ENCODE peak calls at places on chromosomes 12 and 14, in four cellular contexts. One of them, this sample, is unnamed.

GRCh38 chr12:132807295-132808222 is 21.1 kb downstream of the GOLGA3 start:
- DNase-seq in CD4-positive, alpha-beta T cell: no peak
- DNase-seq in activated T-helper 1 cell treated with anti-CD3 and anti-CD28 coated beads, Interleukin-2, amount 50 U/mL, for 16 hours: no peak
- DNase-seq in stimulated activated CD4-positive, alpha-beta T cell treated with anti-CD3 and anti-CD28 coated beads, Interleukin-2, amount 100 ng/mL, for 24 hours: no peak
- DNase-seq in this sample: no peak

GRCh38 chr12:52044284-52044983 is 6.8 kb upstream of the NR4A1 start:
- DNase-seq in CD4-positive, alpha-beta T cell: no peak
- DNase-seq in activated T-helper 1 cell treated with anti-CD3 and anti-CD28 coated beads, Interleukin-2, amount 50 U/mL, for 16 hours: no peak
- DNase-seq in stimulated activated CD4-positive, alpha-beta T cell treated with anti-CD3 and anti-CD28 coated beads, Interleukin-2, amount 100 ng/mL, for 24 hours: no peak
- DNase-seq in this sample: no peak

GRCh38 chr12:64039285-64039871 is 182.7 kb downstream of the KICS2 start:
- DNase-seq in CD4-positive, alpha-beta T cell: no peak
- DNase-seq in activated T-helper 1 cell treated with anti-CD3 and anti-CD28 coated beads, Interleukin-2, amount 50 U/mL, for 16 hours: no peak
- DNase-seq in stimulated activated CD4-positive, alpha-beta T cell treated with anti-CD3 and anti-CD28 coated beads, Interleukin-2, amount 100 ng/mL, for 24 hours: no peak
- DNase-seq in this sample: no peak

GRCh38 chr14:75068294-75069020 is 984 bp upstream of the ZC2HC1C start:
- DNase-seq in CD4-positive, alpha-beta T cell: no peak
- DNase-seq in activated T-helper 1 cell treated with anti-CD3 and anti-CD28 coated beads, Interleukin-2, amount 50 U/mL, for 16 hours: no peak
- DNase-seq in stimulated activated CD4-positive, alpha-beta T cell treated with anti-CD3 and anti-CD28 coated beads, Interleukin-2, amount 100 ng/mL, for 24 hours: no peak
- DNase-seq in this sample: no peak

GRCh38 chr12:100404769-100405407 is 48.0 kb downstream of the SLC17A8 start:
- DNase-seq in CD4-positive, alpha-beta T cell: no peak
- DNase-seq in activated T-helper 1 cell treated with anti-CD3 and anti-CD28 coated beads, Interleukin-2, amount 50 U/mL, for 16 hours: no peak
- DNase-seq in stimulated activated CD4-positive, alpha-beta T cell treated with anti-CD3 and anti-CD28 coated beads, Interleukin-2, amount 100 ng/mL, for 24 hours: peak; percentile 34
- DNase-seq in this sample: peak; percentile 9

GRCh38 chr14:103315368-103315911 is 18.6 kb upstream of the EIF5 start:
- DNase-seq in CD4-positive, alpha-beta T cell: no peak
- DNase-seq in activated T-helper 1 cell treated with anti-CD3 and anti-CD28 coated beads, Interleukin-2, amount 50 U/mL, for 16 hours: no peak
- DNase-seq in stimulated activated CD4-positive, alpha-beta T cell treated with anti-CD3 and anti-CD28 coated beads, Interleukin-2, amount 100 ng/mL, for 24 hours: no peak
- DNase-seq in this sample: no peak

GRCh38 chr12:126397071-126397571 is 1331.9 kb downstream of the AACS start:
- DNase-seq in CD4-positive, alpha-beta T cell: no peak
- DNase-seq in activated T-helper 1 cell treated with anti-CD3 and anti-CD28 coated beads, Interleukin-2, amount 50 U/mL, for 16 hours: no peak
- DNase-seq in stimulated activated CD4-positive, alpha-beta T cell treated with anti-CD3 and anti-CD28 coated beads, Interleukin-2, amount 100 ng/mL, for 24 hours: no peak
- DNase-seq in this sample: no peak

GRCh38 chr14:87995500-87996275 is 2.7 kb upstream of the GALC start:
- DNase-seq in CD4-positive, alpha-beta T cell: no peak
- DNase-seq in activated T-helper 1 cell treated with anti-CD3 and anti-CD28 coated beads, Interleukin-2, amount 50 U/mL, for 16 hours: no peak
- DNase-seq in stimulated activated CD4-positive, alpha-beta T cell treated with anti-CD3 and anti-CD28 coated beads, Interleukin-2, amount 100 ng/mL, for 24 hours: no peak
- DNase-seq in this sample: no peak

GRCh38 chr12:42945927-42946326 is 356.4 kb upstream of the PRICKLE1 start:
- DNase-seq in CD4-positive, alpha-beta T cell: no peak
- DNase-seq in activated T-helper 1 cell treated with anti-CD3 and anti-CD28 coated beads, Interleukin-2, amount 50 U/mL, for 16 hours: no peak
- DNase-seq in stimulated activated CD4-positive, alpha-beta T cell treated with anti-CD3 and anti-CD28 coated beads, Interleukin-2, amount 100 ng/mL, for 24 hours: no peak
- DNase-seq in this sample: no peak

GRCh38 chr14:99538275-99538674 is 57.1 kb downstream of the CCNK start:
- DNase-seq in CD4-positive, alpha-beta T cell: no peak
- DNase-seq in activated T-helper 1 cell treated with anti-CD3 and anti-CD28 coated beads, Interleukin-2, amount 50 U/mL, for 16 hours: no peak
- DNase-seq in stimulated activated CD4-positive, alpha-beta T cell treated with anti-CD3 and anti-CD28 coated beads, Interleukin-2, amount 100 ng/mL, for 24 hours: no peak
- DNase-seq in this sample: no peak

GRCh38 chr14:103518416-103519042 is 4.1 kb downstream of the CKB start:
- DNase-seq in CD4-positive, alpha-beta T cell: peak; percentile 56
- DNase-seq in activated T-helper 1 cell treated with anti-CD3 and anti-CD28 coated beads, Interleukin-2, amount 50 U/mL, for 16 hours: peak; percentile 37
- DNase-seq in stimulated activated CD4-positive, alpha-beta T cell treated with anti-CD3 and anti-CD28 coated beads, Interleukin-2, amount 100 ng/mL, for 24 hours: peak; percentile 71
- DNase-seq in this sample: no peak

GRCh38 chr12:79174656-79175055 is 310.1 kb downstream of the SYT1 start:
- DNase-seq in CD4-positive, alpha-beta T cell: no peak
- DNase-seq in activated T-helper 1 cell treated with anti-CD3 and anti-CD28 coated beads, Interleukin-2, amount 50 U/mL, for 16 hours: no peak
- DNase-seq in stimulated activated CD4-positive, alpha-beta T cell treated with anti-CD3 and anti-CD28 coated beads, Interleukin-2, amount 100 ng/mL, for 24 hours: no peak
- DNase-seq in this sample: no peak